ENCODE peak calls at places on chromosomes 4 and X, in four cellular contexts. M, I, P and Z are unnamed samples.

GRCh38 chrX:39891781-39892180 is 206.0 kb downstream of the BCOR start:
- DNase-seq in I (no peak), P (no peak), M (no peak), Z (peak)

GRCh38 chrX:43573441-43574015 is 82.6 kb upstream of the MAOA start:
- DNase-seq in M (no peak), P (no peak), I (no peak), Z (no peak)

GRCh38 chr4:65865489-65865888 is 195.2 kb upstream of the EPHA5 start:
- DNase-seq in M (no peak), I (peak), P (no peak), Z (peak)

GRCh38 chrX:69179380-69179911 is 14.2 kb upstream of the PJA1 start:
- DNase-seq in P (no peak), I (peak), M (no peak), Z (no peak)

GRCh38 chr4:20430555-20430954 is 178.8 kb downstream of the SLIT2 start:
- DNase-seq in P (no peak), I (peak), M (no peak), Z (no peak)

GRCh38 chr4:102860928-102861327 is 7.9 kb upstream of the CISD2 start:
- DNase-seq in I (no peak), P (no peak), M (no peak), Z (no peak)

GRCh38 chr4:180717451-180717850 is 1525.8 kb upstream of the TENM3 start:
- DNase-seq in P (no peak), I (no peak), M (no peak), Z (no peak)

GRCh38 chr4:53960843-53961242 is 103.6 kb downstream of the CHIC2 start:
- DNase-seq in M (no peak), I (no peak), P (no peak), Z (no peak)

GRCh38 chr4:6502747-6503465 is 30.5 kb upstream of the PPP2R2C start:
- DNase-seq in M (no peak), I (no peak), P (no peak), Z (no peak)

GRCh38 chr4:129623233-129623632 is 527.3 kb downstream of the C4orf33 start:
- DNase-seq in I (no peak), P (no peak), M (no peak), Z (no peak)

GRCh38 chrX:40912166-40912565 is 173.1 kb upstream of the USP9X start:
- DNase-seq in P (no peak), M (no peak), I (no peak), Z (no peak)

GRCh38 chr4:37661643-37662221 is 24.4 kb downstream of the RELL1 start:
- DNase-seq in M (no peak), I (peak), P (no peak), Z (peak)

GRCh38 chr4:185726931-185727330 is 85.1 kb downstream of the SORBS2 start:
- DNase-seq in M (no peak), P (no peak), I (peak), Z (no peak)

GRCh38 chrX:44872319-44872816 is 620 bp upstream of the KDM6A start:
- DNase-seq in P (no peak), M (no peak), I (peak), Z (peak)

GRCh38 chrX:91414710-91415109 is 19.9 kb upstream of the PABPC5 start:
- DNase-seq in M (no peak), P (no peak), I (peak), Z (no peak)

GRCh38 chr4:120156115-120156718 is 89.6 kb upstream of the MAD2L1 start:
- DNase-seq in I (peak), P (peak), M (no peak), Z (peak)

GRCh38 chr4:153205757-153206156 is 1.5 kb downstream of the TRIM2 start:
- DNase-seq in I (peak), M (no peak), P (no peak), Z (no peak)

GRCh38 chrX:94524867-94525266 is 850.9 kb downstream of the FAM133A start:
- DNase-seq in P (no peak), M (no peak), I (no peak), Z (no peak)

GRCh38 chr4:72360075-72360474 is 208.9 kb downstream of the ADAMTS3 start:
- DNase-seq in I (no peak), P (no peak), M (no peak), Z (no peak)

GRCh38 chr4:17285747-17286146 is 226.1 kb downstream of the QDPR start:
- DNase-seq in I (no peak), M (no peak), P (no peak), Z (no peak)

GRCh38 chr4:48570646-48571220 is 80.7 kb downstream of the ZAR1 start:
- DNase-seq in I (peak), P (no peak), M (no peak), Z (peak)

GRCh38 chrX:118526149-118526548 is 30.5 kb downstream of the DOCK11 start:
- DNase-seq in M (no peak), I (no peak), P (no peak), Z (no peak)

GRCh38 chr4:3283483-3283882 is 9.3 kb upstream of the RGS12 start:
- DNase-seq in P (no peak), I (no peak), M (no peak), Z (no peak)

GRCh38 chrX:21837056-21837455 is 2.4 kb upstream of the MBTPS2 start:
- DNase-seq in P (no peak), M (no peak), I (no peak), Z (no peak)

GRCh38 chr4:2377241-2377640 is 41.2 kb downstream of the ZFYVE28 start:
- DNase-seq in M (no peak), P (no peak), I (no peak), Z (no peak)

GRCh38 chrX:66676990-66677389 is 38.1 kb upstream of the EDA2R start:
- DNase-seq in P (no peak), M (no peak), I (peak), Z (peak)

GRCh38 chrX:16733013-16733412 is 13.6 kb downstream of the SYAP1 start:
- DNase-seq in P (no peak), M (no peak), I (no peak), Z (no peak)
- TF ChIP-seq CTCF in P (no peak), M (no peak), I (no peak), Z (no peak)

DNA sequence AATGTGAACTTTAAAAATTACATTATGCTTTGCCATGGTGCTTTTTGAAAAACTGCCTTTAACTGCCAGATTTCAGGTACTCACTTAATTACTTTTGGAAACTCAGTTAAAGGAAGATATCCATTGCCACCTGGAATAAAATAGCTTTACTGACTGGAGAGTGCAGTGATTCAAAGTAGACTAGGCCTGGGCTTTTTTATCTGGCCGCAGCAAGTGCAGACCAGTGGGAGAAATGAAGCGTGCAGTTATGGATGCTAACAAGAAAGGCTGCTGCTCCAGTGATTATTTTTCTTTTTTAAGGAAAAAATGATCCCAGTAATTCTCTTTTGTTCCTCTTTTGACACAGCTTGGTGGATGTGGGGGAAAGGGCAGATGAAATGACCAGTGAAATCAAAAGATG is 1.3 kb downstream of the SCARB2 start:
- DNase-seq in M (no peak), I (no peak), P (no peak), Z (no peak)
- H3K4me3 ChIP-seq in M (peak), I (peak), P (peak), Z (peak)

GRCh38 chrX:2360731-2361130 is 140.0 kb downstream of the DHRSX start:
- DNase-seq in P (no peak), I (no peak), M (no peak), Z (no peak)
- TF ChIP-seq CTCF in P (no peak), I (no peak), M (no peak), Z (no peak)

GRCh38 chrX:17028381-17028780 is 81.9 kb downstream of the REPS2 start:
- DNase-seq in I (peak), M (no peak), P (no peak), Z (no peak)
- H3K4me3 ChIP-seq in I (no peak), M (no peak), P (no peak), Z (no peak)

GRCh38 chr4:15162465-15163283 is 160.4 kb downstream of the CPEB2 start:
- DNase-seq in M (no peak), P (no peak), I (peak), Z (peak)
- TF ChIP-seq CTCF in M (no peak), P (peak), I (peak), Z (peak)